ENCODE peak calls at places on chromosomes 6 and 20, in nine cellular contexts. P, O, G, X, J, U, K, I and D are unnamed samples.

GRCh38 chr6:94584211-94584610 is 993.1 kb upstream of the MANEA start:
- DNase-seq in I (no peak), U (no peak), J (no peak), P (no peak), K (no peak), G (no peak), O (no peak), X (no peak), D (no peak)

GRCh38 chr6:16398587-16398986 is 160.2 kb downstream of the GMPR start:
- DNase-seq in X (no peak), O (no peak), I (no peak), J (no peak), G (no peak), U (no peak), P (no peak), K (no peak), D (no peak)

GRCh38 chr6:148317739-148318138 is 24.9 kb upstream of the SASH1 start:
- DNase-seq in X (no peak), G (no peak), I (no peak), U (no peak), P (no peak), K (no peak), J (no peak), O (no peak), D (no peak)

GRCh38 chr6:166608819-166609218 is 18.2 kb downstream of the RPS6KA2 start:
- DNase-seq in I (no peak), U (no peak), K (no peak), O (no peak), P (no peak), X (no peak), G (no peak), J (no peak), D (no peak)

GRCh38 chr6:170438861-170439260 is 114.2 kb downstream of the PSMB1 start:
- DNase-seq in I (no peak), K (no peak), J (no peak), G (no peak), U (no peak), X (peak; percentile 19), O (no peak), P (no peak), D (no peak)

GRCh38 chr6:2396856-2397640 is 151.6 kb upstream of the GMDS start:
- DNase-seq in U (no peak), X (no peak), P (peak; percentile 51), J (no peak), K (peak; percentile 14), G (no peak), O (no peak), I (peak; percentile 77), D (no peak)

GRCh38 chr20:58891076-58891685 is 38.7 kb downstream of the GNAS start:
- DNase-seq in U (peak; percentile 66), X (peak; percentile 73), K (peak; percentile 67), G (peak; percentile 76), J (no peak), I (no peak), O (peak; percentile 78), P (peak; percentile 66), D (peak; percentile 68)

GRCh38 chr6:133326584-133326983 is 85.4 kb downstream of the EYA4 start:
- DNase-seq in P (peak; percentile 3), U (no peak), X (no peak), J (no peak), K (no peak), I (no peak), G (no peak), O (no peak), D (no peak)

GRCh38 chr6:169292340-169293124 is 38.9 kb upstream of the THBS2 start:
- DNase-seq in P (peak; percentile 93), K (no peak), J (no peak), U (no peak), O (no peak), X (no peak), G (no peak), I (peak; percentile 78), D (peak; percentile 60)

GRCh38 chr6:1113921-1114320 is 198.0 kb upstream of the FOXQ1 start:
- DNase-seq in K (no peak), J (no peak), U (no peak), G (no peak), O (no peak), X (no peak), P (no peak), I (no peak), D (no peak)

GRCh38 chr20:34947336-34947735 is 8.3 kb downstream of the GSS start:
- DNase-seq in K (no peak), G (no peak), J (no peak), X (no peak), U (no peak), I (no peak), O (no peak), P (no peak), D (no peak)

GRCh38 chr6:162343902-162344226 is 383.7 kb downstream of the PRKN start:
- DNase-seq in P (peak; percentile 42), K (peak; percentile 40), I (no peak), X (no peak), G (no peak), J (no peak), O (no peak), U (no peak), D (no peak)

GRCh38 chr6:9131201-9131600 is 695.9 kb upstream of the SLC35B3 start:
- DNase-seq in G (no peak), U (no peak), O (no peak), P (no peak), I (no peak), J (no peak), K (no peak), X (no peak), D (no peak)

GRCh38 chr6:144582939-144583613 is 297.9 kb downstream of the UTRN start:
- DNase-seq in J (no peak), X (no peak), U (no peak), I (no peak), G (peak; percentile 9), O (peak; percentile 23), K (peak; percentile 51), P (no peak), D (no peak)

GRCh38 chr6:110593637-110594036 is 117.2 kb upstream of the SLC22A16 start:
- DNase-seq in I (no peak), P (no peak), O (no peak), X (no peak), U (no peak), J (no peak), G (no peak), K (no peak), D (no peak)

GRCh38 chr6:104537185-104537584 is 322.5 kb downstream of the HACE1 start:
- DNase-seq in P (peak; percentile 57), O (no peak), I (peak; percentile 29), U (no peak), X (no peak), J (no peak), K (no peak), G (no peak), D (peak; percentile 59)

GRCh38 chr20:14582855-14583254 is 245.4 kb upstream of the FLRT3 start:
- DNase-seq in G (no peak), X (no peak), P (peak; percentile 38), O (no peak), U (no peak), I (no peak), K (no peak), J (no peak), D (peak; percentile 57)

GRCh38 chr20:45467172-45467571 is 2.4 kb upstream of the WFDC2 start:
- DNase-seq in X (no peak), G (no peak), O (no peak), U (no peak), K (no peak), P (no peak), I (no peak), J (no peak), D (no peak)